ENCODE peak calls at places on chromosomes 6 and 20, in four cellular contexts. J is AG04449, A is H7, F is cardiac muscle cell. R is an unnamed sample.

GRCh38 chr6:5518936-5519491 is 257.7 kb downstream of the FARS2 start:
- DNase-seq in A (no peak), J (no peak), F (no peak), R (no peak)

GRCh38 chr6:16236009-16236501 is 2.3 kb upstream of the GMPR start:
- DNase-seq in A (no peak), F (no peak), J (no peak), R (no peak)

GRCh38 chr20:36929290-36929689 is 22.2 kb downstream of the SAMHD1 start:
- DNase-seq in A (no peak), F (no peak), J (no peak), R (peak)

GRCh38 chr6:168713839-168714238 is 272.9 kb downstream of the SMOC2 start:
- DNase-seq in A (no peak), J (no peak), F (peak), R (no peak)

GRCh38 chr6:121285041-121285440 is 49.2 kb downstream of the TBC1D32 start:
- DNase-seq in F (peak), A (no peak), J (peak), R (peak)

GRCh38 chr6:6798430-6798829 is 209.9 kb downstream of the LY86 start:
- DNase-seq in F (no peak), A (no peak), J (no peak), R (no peak)

GRCh38 chr6:44309092-44309491 is 4.1 kb downstream of the AARS2 start:
- DNase-seq in A (no peak), J (no peak), F (peak), R (peak)

GRCh38 chr6:36358235-36358915 is 21.7 kb upstream of the BNIP5 start:
- DNase-seq in F (peak), J (no peak), A (no peak), R (no peak)

GRCh38 chr20:54207053-54207742 is 689 bp upstream of the PFDN4 start:
- DNase-seq in F (no peak), A (no peak), J (no peak), R (no peak)

GRCh38 chr20:54207743-54208491 is at the start of gene PFDN4:
- DNase-seq in A (peak), J (peak), F (peak), R (peak)

GRCh38 chr20:54212226-54212625 is 4.3 kb downstream of the PFDN4 start:
- DNase-seq in J (no peak), F (peak), A (no peak), R (peak)

GRCh38 chr20:54208492-54209044 is 681 bp downstream of the PFDN4 start:
- DNase-seq in J (peak), F (peak), A (peak), R (no peak)

GRCh38 chr20:54209216-54209813 is 1.4 kb downstream of the PFDN4 start:
- DNase-seq in F (no peak), J (no peak), A (peak), R (no peak)
- H3K4me3 ChIP-seq in F (peak), J (peak), A (peak), R (peak)

GRCh38 chr6:129542705-129543104 is 167.3 kb downstream of the ARHGAP18 start:
- DNase-seq in J (no peak), A (no peak), F (no peak), R (no peak)

GRCh38 chr6:129543981-129544380 is 166.0 kb downstream of the ARHGAP18 start:
- DNase-seq in A (no peak), J (no peak), F (peak), R (no peak)

GRCh38 chr6:129546702-129547101 is 163.3 kb downstream of the ARHGAP18 start:
- DNase-seq in J (no peak), F (no peak), A (no peak), R (no peak)

DNA sequence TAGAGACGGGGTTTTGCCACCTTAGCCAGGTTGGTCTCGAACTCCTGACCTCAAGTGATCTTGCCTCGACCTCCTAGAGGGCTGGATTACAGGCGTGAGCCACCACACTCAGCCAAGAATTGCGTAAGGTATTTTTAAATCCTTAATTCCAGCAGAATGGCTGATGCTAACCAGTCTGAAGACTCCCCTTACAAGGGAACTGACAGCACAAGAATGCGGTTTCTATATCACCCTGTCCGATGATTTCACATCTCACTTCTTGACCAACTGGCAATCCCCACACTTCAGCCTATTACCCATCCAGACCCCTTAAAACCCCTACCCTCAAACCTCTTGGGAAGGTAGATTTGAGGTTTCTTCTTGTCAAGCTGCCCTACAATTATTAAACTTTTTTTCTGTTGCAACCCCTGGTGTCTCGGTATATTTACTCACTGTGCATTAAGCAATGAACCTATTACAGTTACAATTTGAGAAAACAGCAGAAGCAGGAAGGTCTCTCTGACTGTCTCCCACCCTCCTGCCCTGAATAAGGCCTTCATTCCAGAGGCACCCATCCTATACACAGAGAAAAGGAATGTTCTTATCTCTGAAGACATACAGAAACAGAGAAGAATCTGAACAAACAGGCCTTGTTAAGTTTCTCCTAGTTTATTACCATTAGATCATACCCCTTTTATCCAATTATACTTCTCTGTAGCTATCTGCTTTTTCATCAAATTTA is 164.9 kb downstream of the ARHGAP18 start:
- DNase-seq in A (no peak), J (no peak), F (peak), R (no peak)
- H3K4me3 ChIP-seq in A (no peak), J (no peak), F (no peak), R (no peak)

GRCh38 chr6:31397901-31398300 is 5.5 kb upstream of the MICA start:
- DNase-seq in F (no peak), J (no peak), A (no peak), R (no peak)

GRCh38 chr6:31395832-31396231 is 7.6 kb upstream of the MICA start:
- DNase-seq in J (no peak), F (peak), A (no peak), R (no peak)

GRCh38 chr6:31394381-31394780 is 9.0 kb upstream of the MICA start:
- DNase-seq in F (no peak), J (no peak), A (no peak), R (no peak)

GRCh38 chr6:31393932-31394331 is 9.5 kb upstream of the MICA start:
- DNase-seq in J (no peak), A (no peak), F (no peak), R (no peak)

GRCh38 chr6:31396422-31397152 is 6.8 kb upstream of the MICA start:
- DNase-seq in J (no peak), A (peak), F (peak), R (no peak)
- H3K4me3 ChIP-seq in J (no peak), A (no peak), F (no peak), R (no peak)

GRCh38 chr6:158471339-158471738 is 88.6 kb upstream of the TMEM181 start:
- DNase-seq in J (no peak), A (no peak), F (no peak), R (no peak)

GRCh38 chr6:158474961-158475343 is 84.9 kb upstream of the TMEM181 start:
- DNase-seq in J (no peak), F (peak), A (no peak), R (no peak)

GRCh38 chr6:158476389-158476788 is 83.5 kb upstream of the TMEM181 start:
- DNase-seq in F (no peak), J (no peak), A (no peak), R (no peak)

GRCh38 chr6:158472453-158472852 is 87.4 kb upstream of the TMEM181 start:
- DNase-seq in F (no peak), J (no peak), A (no peak), R (no peak)

DNA sequence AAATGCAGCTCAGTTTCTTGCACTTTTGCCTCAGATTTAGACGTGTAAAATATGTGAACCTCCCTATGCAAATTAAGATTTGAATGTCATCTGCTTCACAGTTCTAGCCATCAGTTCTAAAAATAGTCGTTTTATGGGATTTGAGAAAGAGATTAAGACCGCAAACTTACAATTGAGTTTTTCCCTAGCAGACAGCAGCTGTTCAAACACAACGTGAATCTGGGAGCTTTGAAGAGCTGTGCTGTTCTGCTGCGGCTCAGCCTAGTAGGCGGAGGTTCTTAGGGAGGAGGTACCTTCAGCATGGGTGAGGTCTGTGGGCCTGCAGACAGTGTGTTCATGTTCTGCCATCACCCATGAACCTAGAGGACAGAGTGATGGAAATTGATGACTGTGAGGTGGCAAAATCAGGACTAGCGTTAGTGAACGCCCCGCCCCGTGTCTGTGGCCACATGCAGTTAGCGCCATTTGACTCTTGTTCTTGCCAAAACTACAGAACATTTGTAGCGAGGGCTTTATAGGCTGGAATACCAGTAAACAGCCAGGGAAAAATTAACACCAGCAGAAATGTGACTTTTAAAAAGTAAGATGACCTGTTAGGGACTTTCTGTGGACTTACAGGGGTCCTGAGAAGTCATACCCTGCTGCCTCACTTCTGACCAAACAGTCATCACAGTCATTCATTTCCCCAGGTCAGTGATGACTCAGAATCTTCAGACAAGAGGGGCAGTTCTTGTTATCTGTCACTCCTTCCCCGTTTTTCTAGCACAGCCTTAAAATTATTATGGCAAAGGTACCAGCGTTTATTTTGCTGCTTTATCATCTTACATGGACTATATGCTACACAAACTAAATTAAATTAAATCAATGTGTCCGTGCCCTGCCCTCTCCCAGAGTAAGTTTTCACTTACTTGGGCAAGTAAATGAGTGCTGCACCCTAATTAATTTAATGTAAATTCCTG is 84.3 kb upstream of the TMEM181 start:
- DNase-seq in A (no peak), J (peak), F (peak), R (peak)
- H3K4me3 ChIP-seq in A (no peak), J (no peak), F (no peak), R (no peak)

DNA sequence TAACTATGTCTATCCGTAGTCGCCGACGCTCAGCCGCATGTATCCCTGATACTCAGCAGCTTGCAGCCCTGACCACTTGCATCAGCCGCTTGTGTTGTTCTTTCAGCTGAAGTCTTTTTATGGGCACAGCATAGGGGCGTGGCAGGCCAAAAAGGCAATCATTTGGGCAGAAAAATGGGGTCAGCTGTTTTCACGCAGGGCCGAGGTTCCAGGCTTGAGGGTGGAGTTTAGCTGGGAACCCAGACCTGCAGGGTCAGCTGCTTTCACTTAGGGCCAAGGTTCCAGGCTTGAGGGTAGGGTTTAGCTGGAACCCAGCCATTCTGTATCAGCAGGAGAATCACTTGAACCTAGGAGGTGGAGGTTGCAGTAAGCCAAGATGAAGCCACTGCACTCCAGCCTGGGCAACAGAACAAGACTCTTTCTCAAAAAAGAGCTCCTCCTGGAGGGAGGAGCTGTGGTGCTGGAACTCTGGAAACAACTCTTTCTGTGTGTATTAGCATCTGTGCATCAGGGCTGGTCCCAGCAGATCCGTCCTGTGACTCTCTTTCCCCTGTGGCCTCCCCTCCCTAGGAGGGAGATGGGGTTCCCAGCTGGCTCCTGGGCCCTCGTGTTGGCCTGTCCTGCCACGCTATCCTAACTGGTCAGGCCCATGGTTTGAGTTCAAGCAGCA is 56.9 kb upstream of the PRND start:
- DNase-seq in J (no peak), F (no peak), A (no peak), R (no peak)
- H3K4me3 ChIP-seq in J (no peak), F (no peak), A (no peak), R (no peak)

GRCh38 chr6:47934023-47934422 is 152.2 kb downstream of the OPN5 start:
- DNase-seq in J (no peak), A (no peak), F (no peak), R (no peak)
- H3K4me3 ChIP-seq in J (no peak), A (no peak), F (no peak), R (no peak)

DNA sequence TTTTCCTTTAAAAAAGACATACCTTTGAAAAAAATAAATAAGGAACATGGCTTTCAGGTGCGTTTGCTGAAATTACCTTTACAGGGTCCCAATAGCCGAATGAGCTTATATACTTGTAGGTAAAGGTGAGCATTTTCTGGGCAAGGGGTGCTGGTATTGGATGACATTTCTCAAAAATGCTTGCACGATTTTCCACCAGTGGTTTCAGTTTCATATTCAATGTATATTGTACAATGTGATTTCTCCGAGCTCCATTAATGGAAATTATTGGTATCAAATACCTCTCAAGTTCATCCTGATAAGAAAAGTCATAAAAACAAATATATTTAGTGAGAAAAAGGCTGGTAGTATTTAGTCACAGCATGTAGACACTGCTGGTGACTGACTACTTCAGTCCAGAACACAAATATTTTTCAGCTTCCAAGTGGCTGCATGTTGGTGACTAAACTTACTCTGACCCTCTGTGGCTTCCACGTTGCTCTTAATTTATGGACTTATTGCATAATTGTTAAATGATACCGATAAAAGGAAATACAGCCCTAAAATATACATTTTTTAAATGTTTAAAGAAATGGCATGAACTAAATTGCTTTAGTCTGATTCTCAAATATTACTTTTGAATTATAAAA is 32.9 kb upstream of the ZBTB24 start:
- DNase-seq in A (no peak), F (no peak), J (no peak), R (no peak)
- H3K4me3 ChIP-seq in A (no peak), F (no peak), J (no peak), R (no peak)

GRCh38 chr6:169962604-169963469 is 211.4 kb downstream of the ERMARD start:
- DNase-seq in A (peak), J (no peak), F (no peak), R (no peak)
- H3K4me3 ChIP-seq in A (no peak), J (no peak), F (no peak), R (no peak)

GRCh38 chr6:149449831-149450678 is 34.8 kb downstream of the ZC3H12D start:
- DNase-seq in J (no peak), F (no peak), A (no peak), R (no peak)
- H3K4me3 ChIP-seq in J (peak), F (no peak), A (peak), R (no peak)

GRCh38 chr6:79070206-79070825 is 7.7 kb downstream of the PHIP start:
- DNase-seq in J (no peak), F (peak), A (no peak), R (no peak)

GRCh38 chr6:79076160-79076559 is 1.9 kb downstream of the PHIP start:
- DNase-seq in J (no peak), F (peak), A (no peak), R (no peak)

GRCh38 chr6:79073888-79074287 is 4.2 kb downstream of the PHIP start:
- DNase-seq in J (no peak), F (peak), A (no peak), R (no peak)

GRCh38 chr6:79071547-79071946 is 6.5 kb downstream of the PHIP start:
- DNase-seq in F (no peak), J (no peak), A (no peak), R (no peak)

GRCh38 chr6:79072640-79073181 is 5.3 kb downstream of the PHIP start:
- DNase-seq in J (no peak), A (no peak), F (no peak), R (no peak)
- H3K4me3 ChIP-seq in J (no peak), A (no peak), F (no peak), R (no peak)

R was measured in skeletal muscle cell.